ENCODE peak calls at places on chromosomes 2 and 18, in seven cellular contexts. I is K562, Q is prostate gland, C is Panc1, X is HepG2, M is GM23338, S is breast epithelium. Y is an unnamed sample. For H3K36me3, the result is how much of the 10 kb centered on the place peaks cover.

GRCh38 chr2:43417296-43417695 is 178.5 kb downstream of the THADA start:
- DNase-seq in S (no peak), I (no peak), X (no peak), Q (no peak), M (no peak), C (no peak), Y (peak)

GRCh38 chr2:166453995-166454595 is 40.0 kb downstream of the SCN7A start:
- DNase-seq in I (no peak), X (no peak), Q (no peak), C (no peak), S (no peak), M (no peak), Y (no peak)

GRCh38 chr2:119283873-119284331 is 60.3 kb downstream of the STEAP3 start:
- DNase-seq in Q (peak), I (no peak), C (no peak), S (peak), M (no peak), X (no peak), Y (no peak)

GRCh38 chr2:101119431-101119830 is 31.8 kb downstream of the TBC1D8 start:
- DNase-seq in C (no peak), S (no peak), Q (no peak), M (no peak), X (no peak), I (no peak), Y (no peak)

GRCh38 chr2:216242365-216242764 is 129.9 kb downstream of the MARCHF4 start:
- DNase-seq in Q (no peak), S (no peak), M (peak), I (no peak), X (no peak), C (no peak), Y (no peak)

GRCh38 chr18:28177828-28178635 is 1.1 kb upstream of the CDH2 start:
- DNase-seq in Q (peak), C (no peak), X (peak), M (peak), S (no peak), I (no peak), Y (no peak)

GRCh38 chr18:23077493-23078256 is 57.6 kb upstream of the CABLES1 start:
- DNase-seq in C (no peak), X (peak), S (peak), M (peak), I (no peak), Q (peak), Y (no peak)

GRCh38 chr2:159111346-159111922 is 143.0 kb downstream of the TANC1 start:
- DNase-seq in M (no peak), I (no peak), C (no peak), Q (no peak), X (peak), S (no peak), Y (no peak)

GRCh38 chr18:63869374-63869773 is 18.1 kb upstream of the SERPINB2 start:
- DNase-seq in C (no peak), I (no peak), X (no peak), Q (no peak), M (no peak), S (no peak), Y (no peak)

DNA sequence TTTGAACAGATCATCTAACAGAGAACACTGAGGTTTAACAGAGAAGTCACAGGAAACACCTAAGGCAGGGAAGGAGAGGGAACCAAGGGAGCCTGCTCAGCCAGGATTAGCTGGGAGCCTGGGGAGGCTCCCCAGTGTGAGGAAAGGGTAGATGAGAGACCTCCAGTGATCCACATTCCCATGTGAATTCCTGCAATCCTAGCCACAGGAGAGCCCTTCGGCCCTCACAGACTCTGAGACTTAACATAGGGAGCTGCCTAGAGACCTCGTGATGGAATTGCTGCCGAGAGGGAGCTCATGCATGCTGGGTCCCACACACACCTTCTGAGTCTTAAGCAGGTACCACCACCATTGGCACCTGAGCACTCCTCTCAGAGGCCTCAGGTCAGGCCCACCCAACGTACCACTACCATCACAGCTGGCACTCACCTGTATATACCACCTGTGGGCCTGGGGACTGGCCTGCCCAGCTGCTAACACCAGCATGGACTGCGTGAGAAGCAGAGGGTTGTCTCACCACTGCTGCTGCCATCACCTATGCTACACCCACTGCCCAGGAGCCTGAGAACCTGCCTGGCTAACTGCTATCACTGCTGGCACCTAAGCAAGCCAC is 225.9 kb upstream of the RASGRP3 start:
- DNase-seq in X (no peak), C (no peak), I (no peak), S (no peak), Q (no peak), M (peak), Y (no peak)
- H3K36me3 ChIP-seq in X (under half), C (under half), I (under half), S (under half), Q (under half), M (under half), Y (under half)

GRCh38 chr2:18971069-18971378 is 381.7 kb upstream of the NT5C1B start:
- DNase-seq in X (no peak), M (no peak), Q (no peak), I (no peak), S (no peak), C (no peak), Y (no peak)
- H3K27ac ChIP-seq in X (no peak), M (no peak), Q (no peak), I (no peak), S (no peak), C (no peak), Y (no peak)

GRCh38 chr2:120397362-120397811 is 51.5 kb downstream of the INHBB start:
- DNase-seq in X (peak), C (no peak), S (no peak), I (no peak), M (no peak), Q (no peak), Y (no peak)
- TF ChIP-seq POLR2AphosphoS5 in X (no peak), C (no peak), S (no peak), I (no peak), M (no peak), Q (no peak), Y (no peak)

DNA sequence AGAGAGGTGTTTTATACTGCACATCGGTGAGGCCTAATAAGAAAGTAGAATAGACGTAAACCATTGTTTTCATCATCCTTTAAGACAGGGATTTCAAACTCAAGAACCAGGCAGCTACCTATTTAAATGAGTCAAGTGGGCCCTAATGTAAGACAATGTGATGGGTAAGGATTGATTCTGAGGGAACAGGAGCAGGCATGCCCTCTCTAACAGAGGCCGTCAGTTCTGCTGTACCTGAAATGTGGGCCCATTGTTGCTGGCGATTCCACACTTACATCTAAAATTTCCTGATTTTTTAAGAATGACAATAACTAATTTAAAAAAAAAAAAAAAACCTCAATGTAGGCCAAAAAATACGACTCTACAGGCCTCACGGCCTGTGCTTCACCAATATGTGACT is 67.5 kb downstream of the ACSL3 start:
- DNase-seq in I (no peak), C (no peak), S (no peak), M (no peak), Q (no peak), X (no peak), Y (no peak)
- H3K36me3 ChIP-seq in I (half or more), C (under half), S (under half), M (under half), Q (under half), X (half or more), Y (half or more)

GRCh38 chr2:152423684-152424083 is 88.7 kb downstream of the FMNL2 start:
- DNase-seq in Q (no peak), S (no peak), I (no peak), X (no peak), M (no peak), C (no peak), Y (no peak)

GRCh38 chr2:152428800-152429637 is 94.0 kb downstream of the FMNL2 start:
- DNase-seq in I (no peak), X (no peak), M (no peak), C (no peak), S (no peak), Q (no peak), Y (no peak)

GRCh38 chr2:152425765-152426710 is 91.1 kb downstream of the FMNL2 start:
- DNase-seq in C (no peak), X (peak), M (no peak), I (no peak), S (no peak), Q (no peak), Y (no peak)

GRCh38 chr2:152427902-152428301 is 92.9 kb downstream of the FMNL2 start:
- DNase-seq in C (no peak), M (no peak), Q (no peak), S (no peak), I (no peak), X (no peak), Y (no peak)

DNA sequence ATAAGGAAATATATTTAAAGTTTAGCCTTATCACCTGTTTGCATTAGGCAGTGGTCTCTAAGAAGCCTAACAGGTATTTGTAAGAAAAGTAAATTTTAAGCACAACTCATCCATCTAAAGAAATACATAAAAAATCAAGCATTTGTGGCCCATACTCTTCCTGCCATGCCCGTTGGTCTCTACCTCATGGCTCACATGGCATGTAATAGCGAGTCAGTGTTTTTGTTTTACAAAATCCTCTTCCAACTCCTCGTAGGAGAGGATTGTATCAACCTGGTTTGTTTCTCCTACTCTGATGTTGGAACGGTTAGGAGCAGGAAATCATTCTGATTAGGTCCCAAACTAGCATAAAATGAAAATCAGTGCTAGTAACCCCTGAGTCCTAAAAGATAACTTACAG is 91.8 kb downstream of the FMNL2 start:
- DNase-seq in M (no peak), I (no peak), Q (no peak), C (no peak), X (no peak), S (no peak), Y (no peak)
- H3K27ac ChIP-seq in M (no peak), I (no peak), Q (no peak), C (peak), X (peak), S (no peak), Y (no peak)

GRCh38 chr2:226794751-226795171 is 4.9 kb downstream of the IRS1 start:
- DNase-seq in S (no peak), C (no peak), Q (peak), X (no peak), I (no peak), M (peak), Y (no peak)
- TF ChIP-seq POLR2AphosphoS5 in S (no peak), C (no peak), Q (peak), X (no peak), I (no peak), M (no peak), Y (no peak)

GRCh38 chr2:197431858-197432257 is 3.0 kb downstream of the SF3B1 start:
- DNase-seq in Q (no peak), I (no peak), X (no peak), M (no peak), S (no peak), C (no peak), Y (no peak)
- H3K36me3 ChIP-seq in Q (under half), I (under half), X (under half), M (under half), S (under half), C (under half), Y (under half)

GRCh38 chr2:26438526-26438925 is 36.8 kb downstream of the DRC1 start:
- DNase-seq in S (no peak), M (peak), C (no peak), X (no peak), I (no peak), Q (no peak), Y (no peak)
- H3K27ac ChIP-seq in S (no peak), M (no peak), C (no peak), X (no peak), I (no peak), Q (no peak), Y (no peak)

GRCh38 chr18:69518989-69519388 is 118.3 kb downstream of the DOK6 start:
- DNase-seq in Q (no peak), C (no peak), I (no peak), X (no peak), M (no peak), S (no peak), Y (no peak)
- TF ChIP-seq POLR2AphosphoS5 in Q (no peak), C (no peak), I (no peak), X (no peak), M (no peak), S (no peak), Y (no peak)